ENCODE peak calls at places on chromosomes 12 and 14, in nine cellular contexts. R is activated naive CD4-positive, alpha-beta T cell treated with anti-CD3 and anti-CD28 coated beads, Interleukin-2, amount 50 U/mL, for 72 hours; B is activated T-cell treated with anti-CD3 and anti-CD28 coated beads, Interleukin-2, amount 50 U/mL, for 4 hours; P is aorta; G is A549; V is GM12878; L is K562; D is psoas muscle; H is CD8-positive, alpha-beta T cell. W is an unnamed sample.

GRCh38 chr14:69614592-69614991 is 3.2 kb downstream of the SUSD6 start:
- ATAC-seq in R (no peak), B (no peak), P (no peak), G (no peak), V (peak), L (no peak), D (no peak), H (no peak), W (no peak)

GRCh38 chr14:22657861-22658260 is 13.7 kb upstream of the OR6J1 start:
- ATAC-seq in R (no peak), B (no peak), P (peak), G (peak), V (peak), L (peak), D (no peak), H (no peak), W (no peak)

GRCh38 chr14:23793532-23793931 is 157.4 kb downstream of the DHRS2 start:
- ATAC-seq in R (no peak), B (no peak), P (no peak), G (no peak), V (no peak), L (no peak), D (no peak), H (no peak), W (no peak)

GRCh38 chr14:96479435-96480146 is 22.6 kb upstream of the PAPOLA start:
- ATAC-seq in R (no peak), B (no peak), P (no peak), G (no peak), V (no peak), L (no peak), D (no peak), H (no peak), W (no peak)

GRCh38 chr14:21258194-21258888 is 10.9 kb downstream of the HNRNPC start:
- ATAC-seq in R (peak), B (peak), P (no peak), G (no peak), V (peak), L (no peak), D (no peak), H (no peak), W (no peak)

GRCh38 chr12:49109631-49110172 is 945 bp downstream of the LMBR1L start:
- ATAC-seq in R (no peak), B (no peak), P (peak), G (peak), V (no peak), L (peak), D (no peak), H (no peak), W (peak)

GRCh38 chr12:78684419-78684818 is 180.2 kb upstream of the SYT1 start:
- ATAC-seq in R (no peak), B (no peak), P (no peak), G (no peak), V (no peak), L (no peak), D (no peak), H (no peak), W (no peak)

GRCh38 chr14:28673056-28673455 is 93.5 kb upstream of the FOXG1 start:
- ATAC-seq in R (no peak), B (no peak), P (no peak), G (no peak), V (no peak), L (no peak), D (no peak), H (no peak), W (no peak)

GRCh38 chr14:71675126-71675901 is 256.9 kb upstream of the RGS6 start:
- ATAC-seq in R (no peak), B (no peak), P (no peak), G (no peak), V (no peak), L (no peak), D (no peak), H (no peak), W (no peak)

GRCh38 chr14:24954037-24954696 is 95.8 kb downstream of the STXBP6 start:
- ATAC-seq in R (no peak), B (no peak), P (no peak), G (no peak), V (peak), L (no peak), D (no peak), H (no peak), W (no peak)

GRCh38 chr14:61355892-61356325 is 34.5 kb downstream of the PRKCH start:
- ATAC-seq in R (peak), B (peak), P (peak), G (peak), V (no peak), L (peak), D (peak), H (peak), W (peak)

GRCh38 chr14:66046591-66046990 is 439.6 kb upstream of the CCDC196 start:
- ATAC-seq in R (no peak), B (no peak), P (no peak), G (no peak), V (no peak), L (no peak), D (no peak), H (no peak), W (no peak)

GRCh38 chr12:25648460-25648859 is 95.4 kb upstream of the LMNTD1 start:
- ATAC-seq in R (no peak), B (no peak), P (peak), G (peak), V (no peak), L (no peak), D (peak), H (no peak), W (peak)

GRCh38 chr12:42552822-42553221 is 36.7 kb downstream of the PRICKLE1 start:
- ATAC-seq in R (no peak), B (no peak), P (no peak), G (no peak), V (no peak), L (peak), D (no peak), H (no peak), W (no peak)

GRCh38 chr12:122820838-122821271 is 14.4 kb upstream of the HIP1R start:
- ATAC-seq in R (no peak), B (no peak), P (no peak), G (no peak), V (peak), L (no peak), D (no peak), H (no peak), W (no peak)

GRCh38 chr14:65433157-65433556 is 20.6 kb downstream of the FUT8 start:
- ATAC-seq in R (no peak), B (peak), P (no peak), G (no peak), V (peak), L (peak), D (no peak), H (peak), W (no peak)

GRCh38 chr12:71162832-71163711 is 5.3 kb upstream of the TSPAN8 start:
- ATAC-seq in R (no peak), B (no peak), P (no peak), G (no peak), V (no peak), L (no peak), D (no peak), H (no peak), W (no peak)

GRCh38 chr14:83170165-83170564 is 1636.5 kb upstream of the SEL1L start:
- ATAC-seq in R (no peak), B (no peak), P (no peak), G (no peak), V (no peak), L (no peak), D (no peak), H (no peak), W (no peak)

GRCh38 chr12:19440916-19441315 is 1.6 kb downstream of the AEBP2 start:
- ATAC-seq in R (no peak), B (no peak), P (no peak), G (no peak), V (no peak), L (no peak), D (no peak), H (no peak), W (no peak)

GRCh38 chr12:26369588-26369987 is 174.2 kb downstream of the SSPN start:
- ATAC-seq in R (no peak), B (no peak), P (peak), G (peak), V (peak), L (peak), D (peak), H (no peak), W (peak)